ENCODE peak calls at places on chromosome X, in six cellular contexts. O is mesenchymal stem cell, K is fibroblast of lung, Q is Karpas-422, S is OCI-LY7, B is mesendoderm. W is an unnamed sample. For H3K4me1, the result is how much of the 10 kb centered on the place peaks cover.

GRCh38 chrX:15356444-15356843 is 21.1 kb upstream of the PIGA start:
- DNase-seq in O (peak), K (peak), Q (peak), S (no peak), B (no peak), W (no peak)

GRCh38 chrX:104253567-104254441 is 929 bp downstream of the ESX1 start:
- DNase-seq in O (peak), K (no peak), Q (no peak), S (no peak), B (peak), W (no peak)

GRCh38 chrX:130118396-130118795 is 8.1 kb upstream of the ELF4 start:
- DNase-seq in O (peak), K (peak), Q (peak), S (no peak), B (no peak), W (peak)

GRCh38 chrX:111837226-111837625 is 38.8 kb upstream of the TRPC5OS start:
- DNase-seq in O (no peak), K (no peak), Q (no peak), S (no peak), B (peak), W (no peak)

GRCh38 chrX:103704863-103705262 is 5.8 kb upstream of the TMEM31 start:
- DNase-seq in O (no peak), K (no peak), Q (no peak), S (no peak), B (no peak), W (no peak)

GRCh38 chrX:49915352-49916222 is 6.8 kb upstream of the CLCN5 start:
- DNase-seq in O (peak), K (peak), Q (peak), S (peak), B (peak), W (peak)

GRCh38 chrX:48972214-48973164 is 845 bp upstream of the KCND1 start:
- DNase-seq in O (peak), K (peak), Q (peak), S (no peak), B (peak), W (peak)

GRCh38 chrX:123184199-123184857 is at the start of gene GRIA3:
- DNase-seq in O (peak), K (peak), Q (no peak), S (no peak), B (peak), W (no peak)

GRCh38 chrX:71493111-71493613 is 39.7 kb upstream of the OGT start:
- DNase-seq in O (no peak), K (peak), Q (no peak), S (no peak), B (no peak), W (peak)

GRCh38 chrX:1274786-1275185 is 6.2 kb downstream of the CSF2RA start:
- DNase-seq in O (no peak), K (no peak), Q (no peak), S (peak), B (no peak), W (no peak)

GRCh38 chrX:133440081-133440796 is 24.9 kb upstream of the GPC4 start:
- DNase-seq in O (no peak), K (no peak), Q (no peak), S (no peak), B (peak), W (no peak)

GRCh38 chrX:133444196-133444595 is 28.9 kb upstream of the GPC4 start:
- DNase-seq in O (no peak), K (peak), Q (no peak), S (no peak), B (no peak), W (no peak)

GRCh38 chrX:133437356-133437755 is 22.1 kb upstream of the GPC4 start:
- DNase-seq in O (no peak), K (no peak), Q (no peak), S (no peak), B (no peak), W (no peak)

GRCh38 chrX:133437771-133438170 is 22.5 kb upstream of the GPC4 start:
- DNase-seq in O (no peak), K (no peak), Q (no peak), S (no peak), B (no peak), W (no peak)

GRCh38 chrX:133440797-133441163 is 25.5 kb upstream of the GPC4 start:
- DNase-seq in O (no peak), K (no peak), Q (no peak), S (no peak), B (no peak), W (no peak)
- H3K4me1 ChIP-seq in O (under half), K (under half), Q (under half), S (under half), B (under half), W (under half)

GRCh38 chrX:17580529-17581155 is 156.7 kb upstream of the SCML1 start:
- DNase-seq in O (peak), K (peak), Q (no peak), S (no peak), B (peak), W (peak)
- H3K4me2 ChIP-seq in O (peak), K (peak), Q (no peak), S (no peak), B (no peak), W (no peak)

DNA sequence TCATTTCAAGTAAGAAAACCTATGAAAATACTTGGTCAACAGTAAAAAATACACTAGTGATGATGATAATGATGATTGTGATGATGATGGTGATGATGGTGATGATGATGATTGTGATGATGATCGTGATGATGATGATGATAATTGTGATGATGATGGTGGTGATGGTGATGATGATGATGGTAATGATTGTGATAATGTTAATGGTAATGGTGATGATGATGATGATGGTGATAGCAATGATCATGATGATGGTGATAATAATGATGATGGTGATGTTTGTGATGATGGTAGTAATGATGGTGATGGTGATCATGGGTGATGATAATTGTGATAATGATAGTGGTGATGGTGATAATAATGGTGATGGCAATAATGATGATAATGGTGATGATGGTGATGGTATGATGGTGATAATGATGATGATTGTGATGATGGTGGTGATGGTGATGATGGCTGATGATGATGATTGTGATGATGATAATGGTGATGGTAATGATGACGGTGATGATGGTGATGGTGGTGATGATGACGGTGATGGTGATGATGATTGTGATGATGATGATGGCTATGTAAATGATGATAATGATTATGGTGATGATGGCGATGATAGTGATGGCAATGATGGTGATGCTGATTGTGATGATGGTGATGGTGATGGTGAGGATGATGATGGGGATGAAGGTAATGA is 62.1 kb downstream of the VCX3A start:
- DNase-seq in O (no peak), K (no peak), Q (no peak), S (no peak), B (no peak), W (no peak)
- H3K4me3 ChIP-seq in O (no peak), K (no peak), Q (no peak), S (no peak), B (no peak), W (no peak)

DNA sequence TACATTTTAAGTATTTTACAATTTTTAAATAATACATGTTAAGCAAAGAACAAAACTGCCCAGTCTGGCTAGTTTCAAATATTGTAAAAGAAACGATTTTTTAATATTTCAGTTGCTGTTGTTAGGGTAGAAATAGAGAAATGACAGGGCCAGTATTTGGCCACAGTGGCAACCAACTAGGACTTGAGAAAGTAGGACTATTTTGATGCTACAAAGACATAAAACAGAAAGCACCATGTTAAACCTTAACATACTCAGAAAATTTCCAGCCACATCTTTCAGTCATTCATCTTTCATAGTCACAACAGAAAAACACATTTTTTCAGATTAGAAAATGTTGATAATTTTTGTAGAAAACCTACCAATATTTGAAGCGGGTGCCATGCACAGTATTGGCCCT is 104.5 kb downstream of the MBNL3 start:
- DNase-seq in O (no peak), K (no peak), Q (no peak), S (no peak), B (no peak), W (no peak)
- H3K4me1 ChIP-seq in O (under half), K (under half), Q (under half), S (under half), B (under half), W (under half)

GRCh38 chrX:23952401-23952800 is 44.6 kb downstream of the CXorf58 start:
- DNase-seq in O (no peak), K (no peak), Q (no peak), S (no peak), B (no peak), W (no peak)

GRCh38 chrX:23953908-23954269 is 46.1 kb downstream of the CXorf58 start:
- DNase-seq in O (no peak), K (no peak), Q (peak), S (peak), B (no peak), W (no peak)

GRCh38 chrX:23954396-23954795 is 46.6 kb downstream of the CXorf58 start:
- DNase-seq in O (no peak), K (no peak), Q (no peak), S (no peak), B (peak), W (no peak)

DNA sequence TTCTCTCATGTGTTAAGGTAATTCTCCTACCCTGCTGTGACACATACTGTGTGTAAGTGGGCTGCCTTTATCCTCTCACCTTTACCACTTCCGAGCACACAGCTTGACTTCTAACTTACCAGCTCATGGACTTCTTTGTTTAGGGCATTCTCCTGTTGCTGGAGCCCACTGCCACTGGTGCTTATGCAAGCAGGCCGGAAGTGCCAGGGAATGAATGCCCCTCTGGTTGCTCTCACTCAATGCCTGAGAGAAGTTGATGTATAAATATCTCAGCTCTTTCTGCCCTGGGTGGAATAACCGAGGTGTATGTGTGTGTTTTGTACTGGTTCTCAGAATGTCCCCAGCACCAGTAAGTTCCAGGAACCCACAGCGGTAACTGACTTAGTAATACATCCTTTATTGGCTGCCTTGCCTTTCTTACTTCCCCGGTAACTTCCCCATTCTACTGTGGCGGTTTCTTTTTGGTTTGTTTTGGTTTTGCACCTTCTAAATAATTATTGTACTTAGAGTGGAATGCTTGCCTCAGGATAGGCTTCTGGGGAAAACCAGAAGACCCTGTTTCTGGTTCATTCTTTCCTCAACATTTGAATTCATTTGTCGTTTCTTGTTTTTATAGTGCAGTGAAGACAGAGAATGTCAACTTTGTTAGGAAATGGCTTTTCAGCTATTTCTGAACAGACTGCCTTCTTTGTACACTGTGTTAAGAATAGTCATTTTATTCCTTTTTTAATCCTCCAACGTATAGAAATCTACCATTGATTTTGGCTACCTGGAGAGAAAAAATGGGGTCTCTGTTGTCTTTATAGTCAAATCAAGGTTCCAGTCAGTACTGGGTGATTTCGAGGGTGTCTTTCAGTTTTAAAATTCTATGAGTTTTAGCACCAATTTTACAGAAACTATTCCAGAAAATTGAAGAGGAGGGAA is 45.4 kb downstream of the CXorf58 start:
- DNase-seq in O (no peak), K (no peak), Q (peak), S (peak), B (peak), W (peak)
- H3K4me2 ChIP-seq in O (no peak), K (no peak), Q (peak), S (peak), B (no peak), W (peak)

DNA sequence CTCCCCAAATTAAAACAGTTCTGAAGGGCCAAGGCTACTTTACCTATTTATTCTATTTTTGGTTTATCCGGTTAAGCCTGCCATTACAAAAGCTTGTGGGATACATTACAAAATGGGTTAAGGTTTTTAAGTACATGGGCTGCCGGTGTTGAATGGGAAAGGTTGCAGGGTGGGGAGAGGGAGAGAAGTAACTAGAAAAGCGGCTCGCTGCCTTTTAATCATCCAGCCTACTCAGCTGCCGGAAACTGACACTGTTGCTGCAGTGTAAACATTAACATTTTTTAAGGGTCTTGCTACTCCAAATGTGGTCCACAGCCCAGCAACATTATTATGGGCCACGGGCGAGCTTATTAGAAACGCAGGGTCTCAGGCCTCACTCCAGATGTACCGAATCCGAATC is 1.5 kb upstream of the IL1RAPL1 start:
- DNase-seq in O (peak), K (no peak), Q (no peak), S (no peak), B (no peak), W (no peak)
- H3K4me3 ChIP-seq in O (peak), K (peak), Q (no peak), S (no peak), B (no peak), W (no peak)

DNA sequence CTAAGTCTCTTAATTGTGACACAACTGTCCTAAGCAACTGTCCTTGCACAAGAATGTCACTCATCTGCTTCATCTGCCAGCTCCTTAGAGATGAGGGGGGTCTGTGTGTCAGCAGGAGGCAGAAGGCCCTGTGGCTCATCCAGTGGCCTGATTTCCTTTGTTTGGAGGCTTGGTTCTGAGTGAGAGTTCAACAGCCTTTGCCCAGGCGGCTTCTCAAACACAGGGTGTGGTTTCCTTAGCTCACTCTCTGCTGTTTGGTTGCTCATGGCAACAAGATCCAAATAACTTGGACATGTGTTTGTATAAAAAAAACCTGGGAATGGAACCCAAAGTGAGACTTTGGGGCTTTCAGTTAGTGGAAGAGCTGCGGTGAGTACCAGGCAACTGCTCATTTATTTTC is 46.6 kb downstream of the MAP7D3 start:
- DNase-seq in O (peak), K (peak), Q (no peak), S (no peak), B (peak), W (peak)
- H3K4me1 ChIP-seq in O (under half), K (under half), Q (under half), S (under half), B (under half), W (under half)

GRCh38 chrX:97763391-97763790 is 879.7 kb downstream of the RPA4 start:
- DNase-seq in O (no peak), K (no peak), Q (no peak), S (no peak), B (peak), W (no peak)

DNA sequence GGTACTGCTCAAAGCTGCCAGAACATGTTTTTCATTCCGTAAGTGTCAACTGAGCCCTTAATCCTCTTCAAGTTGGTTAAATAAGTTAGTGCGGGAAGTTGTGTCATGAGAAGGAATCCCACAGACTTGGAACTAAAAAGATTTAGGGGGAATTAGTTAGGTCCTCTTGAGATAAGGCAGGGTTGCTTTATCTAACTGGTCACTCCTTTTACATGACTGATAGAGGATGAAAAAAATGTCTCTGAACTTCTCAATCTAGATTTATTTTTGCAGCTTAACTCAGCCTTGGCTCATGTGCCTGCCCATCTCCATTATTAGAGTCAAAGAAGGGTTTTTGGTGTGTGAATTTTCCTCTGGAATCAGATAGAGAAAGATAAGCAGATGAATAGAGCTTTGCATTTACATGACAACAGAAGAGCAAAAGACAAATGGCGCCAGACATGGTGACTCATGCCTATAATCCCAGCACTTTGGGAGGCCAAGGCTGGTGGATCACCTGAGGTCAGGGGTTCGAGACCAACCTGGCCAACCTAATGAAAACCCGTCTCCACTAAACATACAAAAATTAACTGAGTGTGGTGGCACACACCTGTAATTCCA is 882.9 kb downstream of the RPA4 start:
- DNase-seq in O (no peak), K (no peak), Q (no peak), S (no peak), B (peak), W (no peak)
- H3K4me2 ChIP-seq in O (no peak), K (no peak), Q (no peak), S (no peak), B (no peak), W (no peak)

GRCh38 chrX:25028726-25029125 is 13.0 kb upstream of the ARX start:
- DNase-seq in O (no peak), K (peak), Q (no peak), S (no peak), B (no peak), W (no peak)
- H3K4me3 ChIP-seq in O (no peak), K (no peak), Q (no peak), S (no peak), B (no peak), W (no peak)

W was measured in endothelial cell of umbilical vein.